ENCODE peak calls at places on chromosomes 11 and 22, in nine cellular contexts. M, X, N, W, C, F, J, Q and S are unnamed samples.

GRCh38 chr22:28024422-28024888 is 105.4 kb upstream of the PITPNB start:
- DNase-seq in M (no peak), X (no peak), N (no peak), W (no peak), C (no peak), F (no peak), J (no peak), Q (no peak), S (no peak)

GRCh38 chr22:37193629-37194191 is 5.7 kb upstream of the C1QTNF6 start:
- DNase-seq in M (no peak), X (no peak), N (no peak), W (no peak), C (no peak), F (no peak), J (no peak), Q (no peak), S (no peak)

GRCh38 chr11:1565173-1565903 is 6.7 kb downstream of the DUSP8 start:
- DNase-seq in M (no peak), X (no peak), N (peak), W (no peak), C (no peak), F (no peak), J (no peak), Q (no peak), S (no peak)

GRCh38 chr11:65767406-65767805 is 13.4 kb downstream of the AP5B1 start:
- DNase-seq in M (no peak), X (no peak), N (no peak), W (no peak), C (no peak), F (no peak), J (no peak), Q (no peak), S (no peak)

GRCh38 chr11:67062526-67063373 is 6.1 kb downstream of the RHOD start:
- DNase-seq in M (no peak), X (no peak), N (no peak), W (no peak), C (no peak), F (no peak), J (no peak), Q (no peak), S (no peak)

GRCh38 chr11:77372736-77373135 is 71.2 kb upstream of the GDPD4 start:
- DNase-seq in M (no peak), X (no peak), N (no peak), W (no peak), C (no peak), F (no peak), J (no peak), Q (no peak), S (no peak)

GRCh38 chr22:26658671-26659478 is 1.5 kb downstream of the MIAT start:
- DNase-seq in M (peak), X (peak), N (peak), W (peak), C (peak), F (no peak), J (peak), Q (peak), S (peak)

GRCh38 chr22:36982136-36982535 is 37.1 kb downstream of the TST start:
- DNase-seq in M (no peak), X (no peak), N (no peak), W (no peak), C (no peak), F (no peak), J (no peak), Q (no peak), S (no peak)